ENCODE peak calls at places on chromosomes 1 and 21, in seven cellular contexts. Y is CD8-positive, alpha-beta memory T cell; Q is uterus; B is lung; O is PC-3; I is tibial artery; H is OCI-LY7. U is an unnamed sample. For H3K4me1, the result is how much of the 10 kb centered on the place peaks cover.

GRCh38 chr1:165392634-165393571 is 36.4 kb upstream of the LMX1A start:
- DNase-seq in I (peak), Y (peak), O (peak), H (peak), Q (peak), B (peak), U (peak)

GRCh38 chr1:226820935-226821718 is 49.3 kb upstream of the PSEN2 start:
- DNase-seq in Y (no peak), I (peak), B (peak), H (no peak), Q (peak), O (peak), U (no peak)

GRCh38 chr1:95451054-95451453 is 217.0 kb downstream of the RWDD3 start:
- DNase-seq in B (no peak), I (no peak), Y (no peak), H (peak), Q (no peak), O (peak), U (no peak)

GRCh38 chr21:41283211-41283818 is 33.3 kb upstream of the FAM3B start:
- DNase-seq in B (peak), H (peak), Q (peak), Y (peak), I (no peak), O (peak), U (peak)

GRCh38 chr1:3530086-3530930 is 75.8 kb downstream of the ARHGEF16 start:
- DNase-seq in Q (no peak), B (no peak), I (peak), O (peak), H (no peak), Y (no peak), U (no peak)

GRCh38 chr1:161733526-161733925 is 12.2 kb downstream of the FCRLB start:
- DNase-seq in Q (no peak), H (no peak), B (no peak), O (peak), Y (no peak), I (no peak), U (no peak)

GRCh38 chr1:169240449-169241242 is 127.0 kb downstream of the NME7 start:
- DNase-seq in Q (no peak), B (no peak), I (no peak), O (peak), H (no peak), Y (no peak), U (no peak)

GRCh38 chr1:204714194-204714860 is 28.8 kb upstream of the LRRN2 start:
- DNase-seq in I (no peak), Y (no peak), H (peak), B (no peak), O (no peak), Q (no peak), U (no peak)

GRCh38 chr21:46552274-46552673 is 52.6 kb downstream of the S100B start:
- DNase-seq in Q (no peak), Y (peak), B (peak), I (no peak), O (no peak), H (no peak), U (peak)

GRCh38 chr1:32334864-32335618 is 992 bp downstream of the MARCKSL1 start:
- DNase-seq in Y (peak), B (no peak), H (peak), I (no peak), O (peak), Q (peak), U (peak)

GRCh38 chr1:170114916-170115315 is 30.8 kb upstream of the NTMT2 start:
- DNase-seq in Y (no peak), O (peak), B (no peak), H (no peak), Q (no peak), I (no peak), U (no peak)

GRCh38 chr1:94417702-94417961 is 557 bp upstream of the ABCD3 start:
- DNase-seq in Y (no peak), I (no peak), Q (no peak), O (no peak), H (no peak), B (no peak), U (no peak)

GRCh38 chr1:223248787-223249175 is 105.7 kb upstream of the TLR5 start:
- DNase-seq in B (no peak), Q (no peak), O (no peak), H (no peak), I (no peak), Y (peak), U (peak)

GRCh38 chr1:153771841-153772593 is 3.2 kb upstream of the SLC27A3 start:
- DNase-seq in B (no peak), H (peak), Q (peak), Y (no peak), I (no peak), O (no peak), U (no peak)

GRCh38 chr1:210464519-210465039 is 135.9 kb downstream of the HHAT start:
- DNase-seq in I (no peak), H (no peak), Q (peak), O (peak), B (peak), Y (no peak), U (no peak)

GRCh38 chr1:8460132-8460544 is 142.2 kb downstream of the SLC45A1 start:
- DNase-seq in H (no peak), I (no peak), O (no peak), B (no peak), Q (no peak), Y (no peak), U (no peak)
- H3K4me1 ChIP-seq in H (half or more), I (under half), O (under half), B (under half), Q (under half), Y (under half), U (under half)

GRCh38 chr1:65827346-65827745 is 34.7 kb downstream of the PDE4B start:
- DNase-seq in H (no peak), Q (no peak), O (no peak), I (no peak), Y (no peak), B (no peak), U (no peak)
- H3K4me1 ChIP-seq in H (under half), Q (under half), O (under half), I (under half), Y (under half), B (under half), U (under half)

GRCh38 chr1:152034324-152034653 is 2.5 kb downstream of the S100A11 start:
- DNase-seq in Q (no peak), B (peak), I (no peak), Y (no peak), H (no peak), O (no peak), U (no peak)
- H3K4me1 ChIP-seq in Q (under half), B (under half), I (under half), Y (under half), H (under half), O (under half), U (under half)

GRCh38 chr1:17207966-17208418 is 3.1 kb downstream of the PADI1 start:
- DNase-seq in I (no peak), B (no peak), H (peak), Y (peak), Q (no peak), O (peak), U (no peak)
- H3K4me1 ChIP-seq in I (under half), B (under half), H (under half), Y (under half), Q (under half), O (under half), U (under half)

DNA sequence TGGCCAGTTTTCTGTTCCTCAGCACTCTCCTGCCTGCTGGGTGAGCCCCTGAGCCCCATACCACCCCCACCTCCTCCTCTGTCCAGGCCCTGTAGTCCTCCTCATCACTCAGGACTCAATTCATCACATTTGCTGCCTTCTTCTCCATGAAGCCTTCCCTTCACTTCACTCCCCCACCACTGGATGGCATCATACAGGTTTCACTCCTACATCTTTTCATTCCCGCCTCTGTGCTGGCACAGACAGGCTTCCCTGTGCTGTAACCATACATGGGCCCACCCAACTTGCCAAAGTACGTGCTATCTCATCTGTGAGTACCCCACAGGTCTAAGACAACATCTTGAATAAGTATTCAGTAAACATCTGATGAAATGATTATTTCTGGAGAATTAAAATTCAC is 56.9 kb downstream of the SLC45A1 start:
- DNase-seq in H (peak), Q (peak), B (no peak), I (no peak), O (peak), Y (no peak), U (no peak)
- H3K4me1 ChIP-seq in H (under half), Q (under half), B (under half), I (half or more), O (under half), Y (half or more), U (under half)

GRCh38 chr1:8777867-8778266 is 39.6 kb downstream of the RERE start:
- DNase-seq in Y (no peak), O (peak), Q (no peak), H (no peak), B (no peak), I (no peak), U (no peak)

GRCh38 chr1:8787218-8787617 is 30.2 kb downstream of the RERE start:
- DNase-seq in H (no peak), Y (no peak), B (no peak), I (no peak), O (peak), Q (no peak), U (no peak)

GRCh38 chr1:8780405-8780804 is 37.0 kb downstream of the RERE start:
- DNase-seq in I (no peak), Y (no peak), H (peak), O (no peak), B (no peak), Q (no peak), U (peak)

GRCh38 chr1:8782955-8783354 is 34.5 kb downstream of the RERE start:
- DNase-seq in B (no peak), H (no peak), I (no peak), O (no peak), Q (no peak), Y (no peak), U (no peak)

DNA sequence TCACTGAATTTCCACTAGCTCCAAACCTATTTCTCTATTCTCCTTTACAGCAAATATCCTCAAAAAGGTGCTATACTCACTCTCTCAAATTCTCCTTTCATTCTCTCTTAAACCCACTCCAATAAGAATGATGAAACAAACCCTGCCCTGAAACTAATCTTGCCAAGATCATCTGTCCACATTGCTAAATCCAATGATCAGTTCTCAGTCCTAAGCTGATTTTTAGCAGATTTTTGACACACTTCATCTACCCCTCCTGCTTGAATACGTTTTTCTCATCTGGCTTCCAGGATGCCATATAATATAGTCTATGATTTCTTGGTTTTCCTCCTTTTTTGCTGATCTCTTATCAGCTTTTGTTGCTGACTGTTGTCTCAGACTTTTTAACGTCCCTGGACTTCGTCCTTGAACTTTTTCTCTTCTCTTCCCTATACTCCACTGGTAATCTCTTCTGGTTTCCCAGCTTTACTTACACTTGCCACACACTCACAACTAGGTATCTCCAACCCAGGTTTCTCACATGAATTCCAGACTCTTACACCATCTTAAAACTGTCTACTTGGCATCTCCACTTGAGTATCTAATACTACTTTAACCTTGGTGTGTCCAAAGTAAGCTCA is 35.3 kb downstream of the RERE start:
- DNase-seq in I (no peak), B (no peak), Q (no peak), Y (no peak), O (no peak), H (no peak), U (no peak)
- H3K4me1 ChIP-seq in I (under half), B (under half), Q (under half), Y (under half), O (under half), H (half or more), U (under half)

GRCh38 chr1:172354291-172354940 is 66.1 kb upstream of the C1orf105 start:
- DNase-seq in B (no peak), O (no peak), Y (no peak), H (no peak), Q (no peak), I (no peak), U (no peak)
- H3K4me1 ChIP-seq in B (under half), O (half or more), Y (under half), H (under half), Q (under half), I (under half), U (under half)

GRCh38 chr1:235073331-235073967 is 55.2 kb downstream of the TOMM20 start:
- DNase-seq in B (peak), I (no peak), Q (no peak), O (peak), H (no peak), Y (no peak), U (no peak)
- H3K4me1 ChIP-seq in B (half or more), I (half or more), Q (under half), O (half or more), H (half or more), Y (under half), U (under half)

U was measured in CD4-positive, CD25-positive, alpha-beta regulatory T cell.